ENCODE peak calls at places on chromosomes 2 and 18, in five cellular contexts. I is HL-60, H is Panc1, W is A549, Z is K562. K is an unnamed sample.

GRCh38 chr2:128346291-128346690 is 27.6 kb upstream of the HS6ST1 start:
- DNase-seq in I (no peak), H (no peak), W (no peak), Z (no peak), K (no peak)

GRCh38 chr2:159172403-159172802 is 114.1 kb downstream of the WDSUB1 start:
- DNase-seq in I (no peak), H (no peak), W (no peak), Z (no peak), K (no peak)

GRCh38 chr2:40405440-40405839 is 46.5 kb downstream of the SLC8A1 start:
- DNase-seq in I (no peak), H (no peak), W (no peak), Z (no peak), K (no peak)

GRCh38 chr2:27431395-27431794 is 3.0 kb downstream of the NRBP1 start:
- DNase-seq in I (no peak), H (peak), W (no peak), Z (no peak), K (no peak)

GRCh38 chr2:54613794-54614257 is 109.6 kb upstream of the EML6 start:
- DNase-seq in I (no peak), H (peak), W (peak), Z (no peak), K (no peak)

GRCh38 chr2:190354003-190354690 is 10.8 kb downstream of the INPP1 start:
- DNase-seq in I (no peak), H (no peak), W (no peak), Z (peak), K (no peak)

GRCh38 chr2:68745006-68745405 is 10.4 kb downstream of the ARHGAP25 start:
- DNase-seq in I (no peak), H (no peak), W (no peak), Z (no peak), K (no peak)

GRCh38 chr2:5373200-5373599 is 319.0 kb upstream of the SOX11 start:
- DNase-seq in I (no peak), H (no peak), W (no peak), Z (peak), K (peak)

GRCh38 chr2:200687938-200688920 is 102.4 kb downstream of the AOX1 start:
- DNase-seq in I (no peak), H (no peak), W (no peak), Z (no peak), K (no peak)

GRCh38 chr2:38039111-38039510 is 36.8 kb downstream of the CYP1B1 start:
- DNase-seq in I (no peak), H (no peak), W (no peak), Z (no peak), K (no peak)

GRCh38 chr2:12274591-12274990 is 442.1 kb upstream of the TRIB2 start:
- DNase-seq in I (no peak), H (no peak), W (no peak), Z (no peak), K (no peak)

GRCh38 chr18:50038448-50038847 is 156.5 kb downstream of the MYO5B start:
- DNase-seq in I (no peak), H (no peak), W (no peak), Z (no peak), K (no peak)

GRCh38 chr2:123103902-123104301 is 921.2 kb upstream of the CNTNAP5 start:
- DNase-seq in I (no peak), H (no peak), W (no peak), Z (no peak), K (no peak)

GRCh38 chr2:48339451-48339850 is 190.5 kb upstream of the STON1 start:
- DNase-seq in I (no peak), H (no peak), W (no peak), Z (no peak), K (no peak)

GRCh38 chr2:133130548-133131246 is 437.6 kb downstream of the NCKAP5 start:
- DNase-seq in I (no peak), H (peak), W (peak), Z (no peak), K (no peak)

GRCh38 chr2:121340926-121341325 is 55.9 kb upstream of the TFCP2L1 start:
- DNase-seq in I (no peak), H (no peak), W (no peak), Z (peak), K (no peak)

DNA sequence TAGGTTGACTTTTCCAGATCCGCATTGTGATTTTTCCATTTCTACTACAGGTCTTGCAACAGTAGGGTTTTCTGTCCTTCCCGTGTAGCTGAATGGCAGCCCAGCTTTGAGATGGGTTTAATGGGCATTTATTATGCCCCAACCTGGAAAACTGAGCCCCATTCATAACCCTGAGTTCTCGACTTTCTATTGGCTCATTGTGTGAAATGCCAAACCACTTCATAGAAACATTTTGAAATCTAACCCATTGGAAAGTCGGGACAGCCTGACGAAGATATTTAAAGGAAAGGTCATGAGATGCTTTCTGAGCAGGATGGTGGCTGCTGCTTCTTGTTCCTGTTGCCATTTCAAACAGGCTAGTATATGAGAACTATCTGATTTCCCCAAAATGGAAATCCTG is 203.5 kb downstream of the ZFP36L2 start:
- DNase-seq in I (no peak), H (no peak), W (no peak), Z (no peak), K (no peak)
- TF ChIP-seq REST in I (no peak), H (no peak), W (no peak), Z (no peak), K (no peak)

GRCh38 chr2:191848771-191849726 is 2.2 kb upstream of the CAVIN2 start:
- DNase-seq in I (no peak), H (no peak), W (no peak), Z (no peak), K (no peak)

GRCh38 chr2:191845248-191845715 is 1.6 kb downstream of the CAVIN2 start:
- DNase-seq in I (no peak), H (no peak), W (peak), Z (peak), K (peak)

GRCh38 chr2:191845876-191846786 is 757 bp downstream of the CAVIN2 start:
- DNase-seq in I (no peak), H (no peak), W (peak), Z (peak), K (no peak)

GRCh38 chr2:191847764-191848163 is 876 bp upstream of the CAVIN2 start:
- DNase-seq in I (no peak), H (no peak), W (no peak), Z (no peak), K (no peak)

GRCh38 chr2:191846787-191847620 is at the start of gene CAVIN2:
- DNase-seq in I (no peak), H (no peak), W (peak), Z (peak), K (no peak)
- TF ChIP-seq REST in I (no peak), H (no peak), W (no peak), Z (no peak), K (no peak)

DNA sequence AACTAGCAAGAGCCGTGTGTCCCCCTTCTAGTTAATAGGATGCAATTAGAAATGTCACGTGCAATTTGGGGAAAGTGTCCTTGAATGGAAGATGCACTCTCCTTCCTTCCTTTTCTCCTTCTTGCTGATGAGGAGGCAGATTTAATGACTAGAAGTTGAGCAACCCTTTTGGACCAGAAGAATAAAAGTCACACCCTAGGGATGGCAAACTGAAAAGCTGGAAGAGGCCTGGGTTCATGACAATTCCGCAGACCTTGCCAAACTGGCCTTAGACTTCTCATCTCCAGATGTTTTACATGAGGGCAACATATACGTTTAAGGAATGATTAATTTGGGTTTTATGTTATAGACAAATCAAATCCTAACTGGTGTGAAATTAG is 38.6 kb upstream of the NCOA1 start:
- DNase-seq in I (no peak), H (no peak), W (no peak), Z (no peak), K (no peak)
- TF ChIP-seq REST in I (no peak), H (no peak), W (no peak), Z (no peak), K (no peak)

DNA sequence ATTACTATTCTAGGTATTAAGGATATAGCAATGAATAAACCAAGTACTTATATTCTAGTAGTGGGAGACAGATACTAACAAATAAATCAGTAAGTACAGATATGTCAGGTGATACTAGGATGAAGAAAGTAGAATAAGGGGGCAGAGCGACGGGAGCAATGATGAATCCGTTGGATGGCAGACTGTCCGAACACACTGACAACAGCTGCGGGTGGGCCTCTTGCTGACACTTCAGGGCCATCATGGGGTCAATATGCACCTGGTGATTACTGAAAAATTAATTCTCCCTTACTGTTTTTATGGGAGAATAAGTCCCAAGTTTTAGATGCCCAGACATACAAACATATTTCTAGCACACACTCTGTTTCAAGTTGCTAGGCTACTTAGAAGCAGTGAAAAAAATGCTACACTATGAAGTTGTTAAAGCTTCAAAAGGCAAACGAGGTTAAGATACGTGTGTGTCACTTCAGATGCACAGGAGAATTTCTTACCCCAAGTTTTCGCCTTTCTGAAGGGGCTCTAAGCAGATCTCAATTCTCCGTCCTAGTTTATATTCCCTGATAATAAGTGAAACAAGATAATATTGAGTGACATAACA is 78.7 kb downstream of the USP40 start:
- DNase-seq in I (no peak), H (no peak), W (peak), Z (no peak), K (no peak)
- TF ChIP-seq REST in I (no peak), H (no peak), W (no peak), Z (no peak), K (no peak)

GRCh38 chr2:169585673-169586072 is 1.5 kb downstream of the PPIG start:
- DNase-seq in I (no peak), H (no peak), W (no peak), Z (no peak), K (no peak)
- TF ChIP-seq REST in I (no peak), H (no peak), W (no peak), Z (no peak), K (no peak)

DNA sequence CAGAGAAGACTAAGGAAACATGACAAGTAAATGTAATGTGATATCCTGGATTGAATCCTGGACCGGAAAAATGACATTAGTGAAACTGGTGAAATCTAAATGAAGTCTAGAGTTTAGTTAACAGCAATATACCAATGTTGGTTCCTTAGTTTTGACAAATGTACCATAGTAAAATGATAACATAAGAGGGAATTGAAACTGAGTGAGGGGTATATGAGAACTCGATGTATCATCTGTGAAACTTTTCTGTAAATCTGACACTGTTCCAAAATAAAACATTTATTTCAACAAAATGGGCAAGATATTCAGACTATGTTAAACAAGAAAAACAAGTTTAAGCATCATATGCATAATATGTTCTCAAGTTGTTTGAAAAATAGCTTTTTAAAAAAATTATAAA is 63.8 kb downstream of the OLA1 start:
- DNase-seq in I (no peak), H (no peak), W (no peak), Z (no peak), K (no peak)
- TF ChIP-seq REST in I (no peak), H (no peak), W (no peak), Z (no peak), K (no peak)

GRCh38 chr2:151570191-151570590 is 160.5 kb downstream of the RIF1 start:
- DNase-seq in I (no peak), H (no peak), W (no peak), Z (no peak), K (no peak)
- TF ChIP-seq REST in I (no peak), H (no peak), W (no peak), Z (no peak), K (no peak)

GRCh38 chr18:25310045-25310444 is 41.9 kb downstream of the ZNF521 start:
- DNase-seq in I (no peak), H (no peak), W (no peak), Z (no peak), K (peak)
- TF ChIP-seq REST in I (no peak), H (no peak), W (no peak), Z (no peak), K (no peak)

K was measured in GM23338.